ENCODE peak calls at places on chromosomes 3 and 15, in seven cellular contexts. T is lung microvascular endothelial cell; U is psoas muscle; H is left ventricle myocardium superior; B is neural crest cell; C is hippocampal formation; E is activated naive CD8-positive, alpha-beta T cell treated with anti-CD3 and anti-CD28 coated beads for 36 hours. I is an unnamed sample.

GRCh38 chr3:166613365-166613764 is 766.7 kb downstream of the ZBBX start:
- DNase-seq in B (no peak), H (no peak), E (no peak), C (no peak), U (no peak), T (no peak), I (no peak)

GRCh38 chr3:29649815-29650547 is 369.1 kb downstream of the RBMS3 start:
- DNase-seq in C (peak; percentile 2), B (no peak), U (no peak), T (peak; percentile 87), E (no peak), H (no peak), I (no peak)

GRCh38 chr3:121976727-121977126 is 45.3 kb downstream of the ILDR1 start:
- DNase-seq in B (no peak), H (no peak), U (no peak), E (no peak), C (no peak), T (no peak), I (no peak)

GRCh38 chr3:174197416-174197815 is 661.7 kb upstream of the NAALADL2 start:
- DNase-seq in C (no peak), E (no peak), U (no peak), B (no peak), T (peak; percentile 44), H (no peak), I (no peak)

GRCh38 chr15:66654718-66655375 is 47.2 kb upstream of the SMAD6 start:
- DNase-seq in T (no peak), U (no peak), E (peak; percentile 35), C (no peak), H (peak; percentile 58), B (no peak), I (no peak)

GRCh38 chr15:25186906-25187645 is 232.3 kb downstream of the SNRPN start:
- DNase-seq in B (no peak), U (peak; percentile 36), H (peak; percentile 23), C (no peak), T (no peak), E (no peak), I (no peak)

GRCh38 chr3:69094467-69095205 is 9.9 kb downstream of the ARL6IP5 start:
- DNase-seq in E (no peak), H (no peak), C (no peak), U (no peak), T (peak; percentile 42), B (no peak), I (no peak)

GRCh38 chr15:48794697-48795134 is 16.2 kb downstream of the CEP152 start:
- DNase-seq in U (no peak), E (no peak), H (no peak), C (no peak), B (no peak), T (peak; percentile 27), I (no peak)